ENCODE peak calls at places on chromosome X, in seven cellular contexts. One of them, this sample, is unnamed.

GRCh38 chrX:147953976-147954375 is 27.2 kb upstream of the FMR1NB start:
- DNase-seq in H9: no peak
- DNase-seq in trophoblast cell: no peak
- DNase-seq in neuronal stem cell: no peak
- DNase-seq in IMR-90: no peak
- DNase-seq in mesenchymal stem cell: no peak
- DNase-seq in mesendoderm: no peak
- DNase-seq in this sample: no peak

GRCh38 chrX:24694825-24695224 is 1.1 kb downstream of the POLA1 start:
- DNase-seq in IMR-90: peak
- DNase-seq in mesenchymal stem cell: peak
- DNase-seq in mesendoderm: no peak
- DNase-seq in trophoblast cell: no peak
- DNase-seq in H9: no peak
- DNase-seq in neuronal stem cell: no peak
- DNase-seq in this sample: no peak

GRCh38 chrX:85243761-85244410 is at the start of the genes SATL1 and ZNF711:
- DNase-seq in trophoblast cell: no peak
- DNase-seq in IMR-90: peak
- DNase-seq in mesenchymal stem cell: peak
- DNase-seq in neuronal stem cell: peak
- DNase-seq in mesendoderm: peak
- DNase-seq in H9: peak
- DNase-seq in this sample: peak

GRCh38 chrX:11363069-11363594 is 69.9 kb downstream of the AMELX start:
- DNase-seq in H9: no peak
- DNase-seq in mesenchymal stem cell: no peak
- DNase-seq in neuronal stem cell: no peak
- DNase-seq in mesendoderm: no peak
- DNase-seq in trophoblast cell: no peak
- DNase-seq in IMR-90: no peak
- DNase-seq in this sample: no peak

GRCh38 chrX:24332868-24333267 is 19.0 kb upstream of the SUPT20HL2 start:
- DNase-seq in IMR-90: no peak
- DNase-seq in trophoblast cell: no peak
- DNase-seq in H9: no peak
- DNase-seq in neuronal stem cell: no peak
- DNase-seq in mesenchymal stem cell: no peak
- DNase-seq in mesendoderm: no peak
- DNase-seq in this sample: no peak

GRCh38 chrX:87961471-87961870 is 443.9 kb downstream of the KLHL4 start:
- DNase-seq in mesendoderm: no peak
- DNase-seq in H9: no peak
- DNase-seq in neuronal stem cell: no peak
- DNase-seq in trophoblast cell: no peak
- DNase-seq in mesenchymal stem cell: no peak
- DNase-seq in IMR-90: no peak
- DNase-seq in this sample: no peak

GRCh38 chrX:144791298-144791697 is 456.0 kb upstream of the SPANXN1 start:
- DNase-seq in IMR-90: no peak
- DNase-seq in mesendoderm: peak
- DNase-seq in trophoblast cell: no peak
- DNase-seq in neuronal stem cell: no peak
- DNase-seq in mesenchymal stem cell: no peak
- DNase-seq in H9: no peak
- DNase-seq in this sample: no peak

GRCh38 chrX:73447311-73447794 is 500 bp downstream of the CDX4 start:
- DNase-seq in trophoblast cell: no peak
- DNase-seq in H9: peak
- DNase-seq in mesendoderm: peak
- DNase-seq in mesenchymal stem cell: no peak
- DNase-seq in neuronal stem cell: peak
- DNase-seq in IMR-90: no peak
- DNase-seq in this sample: no peak

GRCh38 chrX:21255207-21255606 is 119.0 kb upstream of the CNKSR2 start:
- DNase-seq in mesendoderm: no peak
- DNase-seq in mesenchymal stem cell: no peak
- DNase-seq in neuronal stem cell: no peak
- DNase-seq in trophoblast cell: peak
- DNase-seq in IMR-90: no peak
- DNase-seq in H9: no peak
- DNase-seq in this sample: no peak

GRCh38 chrX:107669885-107670628 is 41.7 kb downstream of the PRPS1 start:
- DNase-seq in mesendoderm: no peak
- DNase-seq in mesenchymal stem cell: no peak
- DNase-seq in trophoblast cell: no peak
- DNase-seq in neuronal stem cell: no peak
- DNase-seq in H9: no peak
- DNase-seq in IMR-90: no peak
- DNase-seq in this sample: no peak

GRCh38 chrX:68940601-68941000 is 111.8 kb downstream of the EFNB1 start:
- DNase-seq in neuronal stem cell: no peak
- DNase-seq in H9: peak
- DNase-seq in mesendoderm: no peak
- DNase-seq in mesenchymal stem cell: no peak
- DNase-seq in trophoblast cell: no peak
- DNase-seq in IMR-90: no peak
- DNase-seq in this sample: no peak

GRCh38 chrX:141405486-141405877 is 163.2 kb upstream of the SPANXC start:
- DNase-seq in H9: no peak
- DNase-seq in mesendoderm: no peak
- DNase-seq in neuronal stem cell: no peak
- DNase-seq in mesenchymal stem cell: peak
- DNase-seq in IMR-90: no peak
- DNase-seq in trophoblast cell: no peak
- DNase-seq in this sample: no peak

GRCh38 chrX:46758163-46758955 is 559 bp downstream of the SLC9A7 start:
- DNase-seq in neuronal stem cell: peak
- DNase-seq in H9: peak
- DNase-seq in mesenchymal stem cell: peak
- DNase-seq in IMR-90: peak
- DNase-seq in mesendoderm: no peak
- DNase-seq in trophoblast cell: peak
- DNase-seq in this sample: peak

GRCh38 chrX:75278991-75279390 is 5.1 kb downstream of the UPRT start:
- DNase-seq in mesendoderm: peak
- DNase-seq in neuronal stem cell: no peak
- DNase-seq in mesenchymal stem cell: no peak
- DNase-seq in trophoblast cell: peak
- DNase-seq in H9: peak
- DNase-seq in IMR-90: no peak
- DNase-seq in this sample: no peak

GRCh38 chrX:91435465-91435864 is 826 bp downstream of the PABPC5 start:
- DNase-seq in trophoblast cell: no peak
- DNase-seq in IMR-90: no peak
- DNase-seq in mesendoderm: peak
- DNase-seq in H9: peak
- DNase-seq in neuronal stem cell: no peak
- DNase-seq in mesenchymal stem cell: no peak
- DNase-seq in this sample: no peak

GRCh38 chrX:94751611-94752010 is 1077.6 kb downstream of the FAM133A start:
- DNase-seq in neuronal stem cell: peak
- DNase-seq in trophoblast cell: no peak
- DNase-seq in mesenchymal stem cell: no peak
- DNase-seq in H9: no peak
- DNase-seq in IMR-90: no peak
- DNase-seq in mesendoderm: peak
- DNase-seq in this sample: no peak

GRCh38 chrX:446243-446642 is 59.5 kb upstream of the PPP2R3B start:
- DNase-seq in mesenchymal stem cell: no peak
- DNase-seq in neuronal stem cell: peak
- DNase-seq in trophoblast cell: no peak
- DNase-seq in mesendoderm: peak
- DNase-seq in H9: peak
- DNase-seq in IMR-90: no peak
- DNase-seq in this sample: peak

GRCh38 chrX:71664889-71665491 is 2.4 kb upstream of the LOC101059915 start:
- DNase-seq in mesendoderm: peak
- DNase-seq in mesenchymal stem cell: no peak
- DNase-seq in neuronal stem cell: no peak
- DNase-seq in trophoblast cell: no peak
- DNase-seq in IMR-90: no peak
- DNase-seq in H9: no peak
- DNase-seq in this sample: no peak

GRCh38 chrX:48514868-48515460 is 6.2 kb downstream of the PORCN start:
- DNase-seq in mesendoderm: no peak
- DNase-seq in mesenchymal stem cell: no peak
- DNase-seq in IMR-90: no peak
- DNase-seq in H9: no peak
- DNase-seq in trophoblast cell: no peak
- DNase-seq in neuronal stem cell: no peak
- DNase-seq in this sample: no peak

GRCh38 chrX:111445485-111445884 is 33.5 kb upstream of the DCX start:
- DNase-seq in mesenchymal stem cell: peak
- DNase-seq in trophoblast cell: peak
- DNase-seq in neuronal stem cell: peak
- DNase-seq in IMR-90: peak
- DNase-seq in mesendoderm: peak
- DNase-seq in H9: no peak
- DNase-seq in this sample: no peak

GRCh38 chrX:40908857-40909475 is 173.6 kb upstream of the MED14 start:
- DNase-seq in mesenchymal stem cell: peak
- DNase-seq in IMR-90: peak
- DNase-seq in neuronal stem cell: no peak
- DNase-seq in trophoblast cell: peak
- DNase-seq in mesendoderm: peak
- DNase-seq in H9: no peak
- DNase-seq in this sample: no peak

GRCh38 chrX:13396887-13397286 is 77.0 kb upstream of the ATXN3L start:
- DNase-seq in H9: no peak
- DNase-seq in neuronal stem cell: no peak
- DNase-seq in IMR-90: peak
- DNase-seq in trophoblast cell: no peak
- DNase-seq in mesendoderm: no peak
- DNase-seq in mesenchymal stem cell: peak
- DNase-seq in this sample: no peak

GRCh38 chrX:46465203-46465602 is 80.0 kb downstream of the ZNF674 start:
- DNase-seq in neuronal stem cell: no peak
- DNase-seq in mesendoderm: no peak
- DNase-seq in H9: no peak
- DNase-seq in IMR-90: no peak
- DNase-seq in mesenchymal stem cell: no peak
- DNase-seq in trophoblast cell: no peak
- DNase-seq in this sample: no peak

GRCh38 chrX:16579517-16579916 is 70.4 kb upstream of the S100G start:
- DNase-seq in mesenchymal stem cell: no peak
- DNase-seq in neuronal stem cell: no peak
- DNase-seq in mesendoderm: no peak
- DNase-seq in trophoblast cell: no peak
- DNase-seq in IMR-90: no peak
- DNase-seq in H9: no peak
- DNase-seq in this sample: no peak

GRCh38 chrX:123087326-123087725 is 96.8 kb upstream of the GRIA3 start:
- DNase-seq in mesendoderm: no peak
- DNase-seq in neuronal stem cell: no peak
- DNase-seq in IMR-90: no peak
- DNase-seq in H9: no peak
- DNase-seq in mesenchymal stem cell: peak
- DNase-seq in trophoblast cell: peak
- DNase-seq in this sample: no peak
- H2BK5ac ChIP-seq in mesendoderm: no peak
- H2BK5ac ChIP-seq in neuronal stem cell: no peak
- H2BK5ac ChIP-seq in IMR-90: no peak
- H2BK5ac ChIP-seq in H9: no peak
- H2BK5ac ChIP-seq in mesenchymal stem cell: no peak
- H2BK5ac ChIP-seq in trophoblast cell: no peak
- H2BK5ac ChIP-seq in this sample: no peak

GRCh38 chrX:155022587-155022986 is at the start of gene F8:
- DNase-seq in mesenchymal stem cell: no peak
- DNase-seq in trophoblast cell: no peak
- DNase-seq in neuronal stem cell: no peak
- DNase-seq in IMR-90: no peak
- DNase-seq in mesendoderm: no peak
- DNase-seq in H9: no peak
- DNase-seq in this sample: no peak

GRCh38 chrX:155027509-155028066 is 944 bp downstream of the FUNDC2 start:
- DNase-seq in H9: no peak
- DNase-seq in mesenchymal stem cell: peak
- DNase-seq in mesendoderm: peak
- DNase-seq in trophoblast cell: peak
- DNase-seq in neuronal stem cell: no peak
- DNase-seq in IMR-90: peak
- DNase-seq in this sample: no peak

GRCh38 chrX:155026420-155026726 is 271 bp upstream of the FUNDC2 start:
- DNase-seq in mesendoderm: no peak
- DNase-seq in H9: no peak
- DNase-seq in trophoblast cell: no peak
- DNase-seq in mesenchymal stem cell: no peak
- DNase-seq in neuronal stem cell: no peak
- DNase-seq in IMR-90: no peak
- DNase-seq in this sample: no peak

GRCh38 chrX:155026727-155027508 is at the start of gene FUNDC2:
- DNase-seq in H9: peak
- DNase-seq in IMR-90: peak
- DNase-seq in trophoblast cell: peak
- DNase-seq in neuronal stem cell: peak
- DNase-seq in mesendoderm: peak
- DNase-seq in mesenchymal stem cell: peak
- DNase-seq in this sample: peak

GRCh38 chrX:155023907-155024833 is 1.6 kb upstream of the F8 start:
- DNase-seq in H9: no peak
- DNase-seq in trophoblast cell: peak
- DNase-seq in mesendoderm: no peak
- DNase-seq in neuronal stem cell: no peak
- DNase-seq in IMR-90: no peak
- DNase-seq in mesenchymal stem cell: no peak
- DNase-seq in this sample: no peak
- H2BK5ac ChIP-seq in H9: no peak
- H2BK5ac ChIP-seq in trophoblast cell: no peak
- H2BK5ac ChIP-seq in mesendoderm: no peak
- H2BK5ac ChIP-seq in neuronal stem cell: no peak
- H2BK5ac ChIP-seq in IMR-90: no peak
- H2BK5ac ChIP-seq in mesenchymal stem cell: no peak
- H2BK5ac ChIP-seq in this sample: no peak

GRCh38 chrX:51917600-51917999 is 24.2 kb downstream of the MAGED1 start:
- DNase-seq in mesendoderm: no peak
- DNase-seq in neuronal stem cell: no peak
- DNase-seq in trophoblast cell: no peak
- DNase-seq in mesenchymal stem cell: no peak
- DNase-seq in H9: no peak
- DNase-seq in IMR-90: no peak
- DNase-seq in this sample: no peak
- H2BK5ac ChIP-seq in mesendoderm: no peak
- H2BK5ac ChIP-seq in neuronal stem cell: no peak
- H2BK5ac ChIP-seq in trophoblast cell: no peak
- H2BK5ac ChIP-seq in mesenchymal stem cell: no peak
- H2BK5ac ChIP-seq in H9: no peak
- H2BK5ac ChIP-seq in IMR-90: no peak
- H2BK5ac ChIP-seq in this sample: no peak

GRCh38 chrX:30690330-30690729 is 37.1 kb downstream of the GK start:
- DNase-seq in neuronal stem cell: no peak
- DNase-seq in H9: no peak
- DNase-seq in IMR-90: peak
- DNase-seq in trophoblast cell: no peak
- DNase-seq in mesendoderm: no peak
- DNase-seq in mesenchymal stem cell: no peak
- DNase-seq in this sample: no peak

GRCh38 chrX:30689116-30689515 is 35.9 kb downstream of the GK start:
- DNase-seq in H9: no peak
- DNase-seq in mesenchymal stem cell: no peak
- DNase-seq in IMR-90: no peak
- DNase-seq in neuronal stem cell: no peak
- DNase-seq in trophoblast cell: no peak
- DNase-seq in mesendoderm: no peak
- DNase-seq in this sample: no peak

GRCh38 chrX:30693999-30694650 is 40.9 kb downstream of the GK start:
- DNase-seq in H9: no peak
- DNase-seq in mesenchymal stem cell: no peak
- DNase-seq in IMR-90: no peak
- DNase-seq in mesendoderm: no peak
- DNase-seq in neuronal stem cell: no peak
- DNase-seq in trophoblast cell: no peak
- DNase-seq in this sample: no peak
- H2BK5ac ChIP-seq in H9: no peak
- H2BK5ac ChIP-seq in mesenchymal stem cell: no peak
- H2BK5ac ChIP-seq in IMR-90: no peak
- H2BK5ac ChIP-seq in mesendoderm: no peak
- H2BK5ac ChIP-seq in neuronal stem cell: no peak
- H2BK5ac ChIP-seq in trophoblast cell: no peak
- H2BK5ac ChIP-seq in this sample: no peak

This sample was measured in H1.